ENCODE peak calls at places on chromosomes 4 and X, in four cellular contexts. R is amygdala, F is Daoy, Q is NCI-H69. N is an unnamed sample.

GRCh38 chr4:148061795-148062194 is 329.9 kb downstream of the ARHGAP10 start:
- DNase-seq in R (no peak), F (no peak), Q (peak), N (peak)

GRCh38 chr4:169619518-169619957 is 840 bp upstream of the CLCN3 start:
- DNase-seq in F (peak), R (peak), Q (peak), N (peak)

GRCh38 chr4:76023381-76023780 is at the start of gene CXCL10:
- DNase-seq in R (no peak), Q (no peak), F (peak), N (no peak)

GRCh38 chr4:26758899-26759298 is 101.7 kb upstream of the STIM2 start:
- DNase-seq in R (no peak), F (no peak), Q (no peak), N (no peak)

GRCh38 chr4:79049840-79050520 is 110.7 kb upstream of the PAQR3 start:
- DNase-seq in R (no peak), Q (peak), F (peak), N (no peak)

GRCh38 chrX:150879855-150880807 is 18.3 kb downstream of the CD99L2 start:
- DNase-seq in F (no peak), Q (no peak), R (no peak), N (no peak)

GRCh38 chrX:22389544-22390243 is 117.0 kb downstream of the CBLL2 start:
- DNase-seq in Q (peak), R (no peak), F (peak), N (peak)

GRCh38 chrX:16445166-16445752 is 204.7 kb upstream of the S100G start:
- DNase-seq in F (peak), R (no peak), Q (peak), N (peak)

GRCh38 chr4:38663021-38663800 is 788 bp upstream of the KLF3 start:
- DNase-seq in F (peak), Q (no peak), R (no peak), N (peak)

GRCh38 chr4:94135701-94136100 is 72.0 kb upstream of the SMARCAD1 start:
- DNase-seq in Q (no peak), F (no peak), R (no peak), N (no peak)

GRCh38 chr4:108166441-108167315 is 2.1 kb downstream of the LEF1 start:
- DNase-seq in Q (peak), R (no peak), F (peak), N (peak)

GRCh38 chr4:170102426-170102825 is 12.7 kb upstream of the AADAT start:
- DNase-seq in Q (no peak), F (no peak), R (no peak), N (no peak)

GRCh38 chrX:77160301-77160700 is 286.9 kb upstream of the FGF16 start:
- DNase-seq in Q (no peak), R (no peak), F (no peak), N (peak)

N was measured in NCI-H82.